ENCODE peak calls at places on chromosomes 6 and 20, in four cellular contexts. O is fibroblast of lung, T is fibroblast of the aortic adventitia, W is left lung. N is an unnamed sample.

GRCh38 chr20:16189371-16189770 is 383.9 kb downstream of the KIF16B start:
- DNase-seq in O (no peak), T (no peak), W (no peak), N (no peak)

GRCh38 chr20:19026901-19027644 is 185.4 kb upstream of the SLC24A3 start:
- DNase-seq in O (no peak), T (no peak), W (no peak), N (no peak)

GRCh38 chr6:110232456-110232855 is 52.2 kb downstream of the CDC40 start:
- DNase-seq in O (peak), T (peak), W (no peak), N (peak)

GRCh38 chr6:8108031-8108660 is 5.8 kb upstream of the EEF1E1 start:
- DNase-seq in O (peak), T (peak), W (no peak), N (peak)

GRCh38 chr6:28206527-28207243 is 18.4 kb upstream of the ZSCAN9 start:
- DNase-seq in O (peak), T (no peak), W (no peak), N (no peak)

GRCh38 chr20:4610871-4611270 is 110.8 kb upstream of the PRND start:
- DNase-seq in O (no peak), T (no peak), W (no peak), N (no peak)

GRCh38 chr20:44407402-44408184 is 52.1 kb downstream of the HNF4A start:
- DNase-seq in O (peak), T (peak), W (no peak), N (peak)

GRCh38 chr20:33443006-33443511 is 504 bp downstream of the SNTA1 start:
- DNase-seq in O (no peak), T (no peak), W (no peak), N (no peak)

GRCh38 chr6:157848693-157849092 is 25.6 kb downstream of the SNX9 start:
- DNase-seq in O (no peak), T (no peak), W (no peak), N (no peak)

GRCh38 chr6:152750694-152751093 is at the start of gene VIP:
- DNase-seq in O (peak), T (peak), W (no peak), N (peak)

GRCh38 chr20:25062841-25063240 is 4.9 kb upstream of the ACSS1 start:
- DNase-seq in O (no peak), T (no peak), W (no peak), N (no peak)

GRCh38 chr6:90315354-90315960 is 18.8 kb upstream of the BACH2 start:
- DNase-seq in O (no peak), T (no peak), W (no peak), N (no peak)

GRCh38 chr6:89350281-89351037 is 2.1 kb downstream of the UBE2J1 start:
- DNase-seq in O (peak), T (peak), W (no peak), N (no peak)

GRCh38 chr6:17505062-17505476 is 95.0 kb upstream of the FAM8A1 start:
- DNase-seq in O (peak), T (peak), W (no peak), N (peak)

GRCh38 chr20:3563548-3564177 is 92.8 kb downstream of the ATRN start:
- DNase-seq in O (peak), T (peak), W (no peak), N (peak)

GRCh38 chr6:113786168-113786567 is 71.0 kb upstream of the MARCKS start:
- DNase-seq in O (no peak), T (no peak), W (no peak), N (no peak)

GRCh38 chr6:138086573-138087196 is 20.5 kb downstream of the PERP start:
- DNase-seq in O (peak), T (no peak), W (no peak), N (no peak)

GRCh38 chr20:62227977-62228958 is 8.2 kb upstream of the HRH3 start:
- DNase-seq in O (no peak), T (no peak), W (peak), N (no peak)

GRCh38 chr20:1267809-1268374 is 1.8 kb downstream of the SNPH start:
- DNase-seq in O (no peak), T (no peak), W (no peak), N (no peak)

GRCh38 chr6:128067446-128068109 is 166.7 kb upstream of the THEMIS start:
- DNase-seq in O (no peak), T (no peak), W (no peak), N (no peak)

GRCh38 chr6:126444874-126445273 is 105.0 kb downstream of the CENPW start:
- DNase-seq in O (peak), T (peak), W (no peak), N (peak)

GRCh38 chr6:72580281-72580940 is 41.5 kb upstream of the KCNQ5 start:
- DNase-seq in O (peak), T (peak), W (no peak), N (peak)

GRCh38 chr6:24599686-24600399 is 46.1 kb downstream of the KIAA0319 start:
- DNase-seq in O (no peak), T (no peak), W (no peak), N (no peak)

GRCh38 chr6:24599179-24599578 is 46.8 kb downstream of the KIAA0319 start:
- DNase-seq in O (no peak), T (no peak), W (no peak), N (no peak)

GRCh38 chr6:24603241-24603640 is 42.8 kb downstream of the KIAA0319 start:
- DNase-seq in O (no peak), T (peak), W (no peak), N (no peak)

GRCh38 chr6:24596717-24597116 is 49.3 kb downstream of the KIAA0319 start:
- DNase-seq in O (no peak), T (no peak), W (no peak), N (no peak)

DNA sequence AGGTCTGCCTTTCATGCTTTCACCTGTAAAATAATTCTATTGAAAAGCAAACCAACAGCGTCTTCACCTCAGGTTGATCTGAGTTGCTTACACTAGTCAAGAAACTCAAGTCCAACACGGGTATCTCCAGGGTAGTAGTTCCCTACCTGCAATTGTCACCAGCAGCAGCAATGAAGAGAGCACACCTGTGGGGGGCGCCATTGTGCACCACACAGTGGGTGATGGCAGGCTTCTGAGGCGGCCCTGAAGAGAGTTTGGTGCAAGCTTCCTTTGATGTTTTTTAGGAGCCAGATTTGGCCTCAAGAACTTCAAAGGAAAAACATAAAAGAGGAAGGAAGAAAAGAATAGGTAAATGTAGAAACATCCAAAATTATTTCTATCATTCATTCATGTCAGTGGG is 45.1 kb downstream of the KIAA0319 start:
- DNase-seq in O (no peak), T (no peak), W (no peak), N (no peak)
- TF ChIP-seq CTCF in O (no peak), T (no peak), W (no peak), N (no peak)

DNA sequence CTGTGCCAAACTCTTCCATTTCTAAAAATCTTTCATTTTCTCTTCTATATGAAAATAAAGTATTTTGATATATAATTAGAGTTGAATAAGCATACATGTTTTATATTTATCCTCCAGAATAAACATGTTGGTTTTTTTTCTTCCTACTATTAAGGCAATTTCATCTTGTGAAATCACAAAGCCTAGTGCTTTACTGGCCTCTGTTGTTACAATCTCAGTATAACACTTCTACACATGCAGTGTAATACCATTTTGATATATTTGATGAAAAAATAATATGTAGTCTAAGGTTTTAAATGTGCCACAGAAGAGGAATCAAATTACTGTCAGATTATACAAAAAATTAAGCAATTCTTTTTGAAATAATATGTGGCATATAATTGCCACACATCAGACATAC is 225.3 kb upstream of the MANEA start:
- DNase-seq in O (no peak), T (no peak), W (no peak), N (peak)
- TF ChIP-seq CTCF in O (no peak), T (no peak), W (no peak), N (peak)

DNA sequence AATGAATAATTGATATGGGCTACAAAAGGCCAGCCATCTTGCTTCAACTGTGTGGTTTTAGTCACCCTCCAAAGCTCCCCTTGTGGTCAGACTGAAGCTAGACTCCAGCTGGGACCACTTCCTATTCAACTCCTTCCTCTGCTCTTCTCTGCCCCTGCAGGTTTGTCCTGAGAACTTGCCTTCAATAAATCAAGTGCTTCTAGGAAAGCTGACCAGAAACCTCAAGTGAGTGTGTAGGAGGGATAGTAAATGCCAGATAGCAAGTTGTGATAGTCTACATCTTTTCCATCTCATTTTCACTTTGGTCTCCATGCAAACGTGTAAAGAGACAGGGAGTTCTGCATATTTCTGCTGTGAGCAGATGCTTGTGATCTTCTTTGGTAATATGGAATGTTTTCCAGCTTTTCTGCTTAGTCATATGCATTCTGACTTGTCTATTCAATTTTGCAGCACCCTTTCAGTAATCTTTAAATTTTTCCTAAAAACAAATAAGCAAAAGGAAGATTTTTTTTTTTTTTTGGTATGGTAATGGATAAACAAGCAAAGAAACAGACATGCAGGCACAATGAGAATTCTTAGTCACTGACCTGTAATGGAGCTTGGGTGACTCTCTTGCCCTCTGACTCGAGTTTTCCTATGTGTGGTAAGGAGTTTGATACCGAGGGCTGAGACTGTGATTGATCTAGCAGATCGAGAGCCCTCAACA is 201.3 kb upstream of the BTBD3 start:
- DNase-seq in O (peak), T (peak), W (no peak), N (peak)
- TF ChIP-seq CTCF in O (peak), T (peak), W (no peak), N (peak)

GRCh38 chr6:3345836-3346235 is 87.1 kb downstream of the PSMG4 start:
- DNase-seq in O (no peak), T (no peak), W (no peak), N (no peak)
- TF ChIP-seq CTCF in O (no peak), T (no peak), W (no peak), N (no peak)

GRCh38 chr6:143232849-143233248 is 172.2 kb downstream of the AIG1 start:
- DNase-seq in O (peak), T (peak), W (no peak), N (peak)
- TF ChIP-seq CTCF in O (peak), T (peak), W (peak), N (peak)

GRCh38 chr6:111777357-111777756 is 95.9 kb downstream of the FYN start:
- DNase-seq in O (no peak), T (no peak), W (no peak), N (no peak)
- TF ChIP-seq CTCF in O (no peak), T (no peak), W (no peak), N (no peak)

GRCh38 chr6:33699131-33699530 is 12.4 kb downstream of the UQCC2 start:
- DNase-seq in O (no peak), T (no peak), W (no peak), N (no peak)
- TF ChIP-seq CTCF in O (no peak), T (no peak), W (no peak), N (no peak)

GRCh38 chr6:35629876-35630378 is 58.8 kb downstream of the FKBP5 start:
- DNase-seq in O (no peak), T (no peak), W (no peak), N (peak)

GRCh38 chr6:35622283-35622682 is 66.4 kb downstream of the FKBP5 start:
- DNase-seq in O (no peak), T (no peak), W (no peak), N (no peak)

GRCh38 chr6:35620706-35621105 is 68.0 kb downstream of the FKBP5 start:
- DNase-seq in O (no peak), T (no peak), W (no peak), N (no peak)

GRCh38 chr6:35624341-35625070 is 64.2 kb downstream of the FKBP5 start:
- DNase-seq in O (no peak), T (peak), W (no peak), N (peak)
- TF ChIP-seq CTCF in O (peak), T (peak), W (no peak), N (peak)

GRCh38 chr6:150598401-150598800 is 1.3 kb upstream of the PLEKHG1 start:
- DNase-seq in O (no peak), T (no peak), W (no peak), N (no peak)

GRCh38 chr6:150599199-150600002 is at the start of gene PLEKHG1:
- DNase-seq in O (peak), T (peak), W (peak), N (peak)

GRCh38 chr6:150598858-150599198 is 857 bp upstream of the PLEKHG1 start:
- DNase-seq in O (no peak), T (no peak), W (no peak), N (no peak)

GRCh38 chr6:150600302-150601017 is 775 bp downstream of the PLEKHG1 start:
- DNase-seq in O (peak), T (peak), W (peak), N (peak)

DNA sequence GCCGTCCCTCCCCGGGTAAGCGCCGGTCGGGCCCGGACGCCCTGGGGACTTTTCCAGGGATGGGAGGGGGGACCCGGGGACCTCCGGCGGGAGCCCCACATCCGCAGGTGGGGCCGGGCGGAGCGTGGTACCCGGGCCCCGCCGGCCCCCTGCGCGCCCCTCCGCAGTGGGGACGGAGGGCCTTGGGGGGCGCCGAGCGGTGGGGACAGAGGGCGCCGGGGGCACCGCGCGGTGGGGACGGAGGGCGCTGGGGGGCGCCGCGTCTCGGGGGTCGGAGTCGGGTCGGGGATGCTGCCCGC is 267 bp downstream of the PLEKHG1 start:
- DNase-seq in O (no peak), T (no peak), W (no peak), N (no peak)
- TF ChIP-seq CTCF in O (no peak), T (no peak), W (no peak), N (no peak)